ENCODE peak calls at places on chromosome 1, in nine cellular contexts. One of them, this sample, is unnamed.

GRCh38 chr1:158793604-158794003 is 12.6 kb upstream of the OR6N2 start:
- DNase-seq in pons: no peak
- DNase-seq in M059J: no peak
- DNase-seq in CD4-positive, alpha-beta T cell: no peak
- DNase-seq in activated T-helper 1 cell treated with Interleukin-2 at 50 U/mL for 16 hours: no peak
- DNase-seq in activated CD8-positive, alpha-beta memory T cell treated with anti-CD3 and anti-CD28 coated beads for 4 hours: peak
- DNase-seq in kidney glomerular epithelial cell: no peak
- DNase-seq in DMS153: no peak
- DNase-seq in T-helper 1 cell: peak
- DNase-seq in this sample: no peak

GRCh38 chr1:109901508-109902145 is 9.0 kb upstream of the CSF1 start:
- DNase-seq in kidney glomerular epithelial cell: no peak
- DNase-seq in CD4-positive, alpha-beta T cell: no peak
- DNase-seq in pons: no peak
- DNase-seq in M059J: peak
- DNase-seq in activated T-helper 1 cell treated with Interleukin-2 at 50 U/mL for 16 hours: no peak
- DNase-seq in activated CD8-positive, alpha-beta memory T cell treated with anti-CD3 and anti-CD28 coated beads for 4 hours: no peak
- DNase-seq in T-helper 1 cell: no peak
- DNase-seq in DMS153: no peak
- DNase-seq in this sample: no peak

GRCh38 chr1:243846761-243847160 is 3.3 kb downstream of the AKT3 start:
- DNase-seq in DMS153: no peak
- DNase-seq in M059J: no peak
- DNase-seq in T-helper 1 cell: no peak
- DNase-seq in kidney glomerular epithelial cell: no peak
- DNase-seq in pons: no peak
- DNase-seq in activated T-helper 1 cell treated with Interleukin-2 at 50 U/mL for 16 hours: no peak
- DNase-seq in CD4-positive, alpha-beta T cell: no peak
- DNase-seq in activated CD8-positive, alpha-beta memory T cell treated with anti-CD3 and anti-CD28 coated beads for 4 hours: no peak
- DNase-seq in this sample: no peak

GRCh38 chr1:234579967-234580366 is 30.0 kb downstream of the IRF2BP2 start:
- DNase-seq in kidney glomerular epithelial cell: no peak
- DNase-seq in CD4-positive, alpha-beta T cell: no peak
- DNase-seq in activated CD8-positive, alpha-beta memory T cell treated with anti-CD3 and anti-CD28 coated beads for 4 hours: no peak
- DNase-seq in T-helper 1 cell: no peak
- DNase-seq in pons: no peak
- DNase-seq in M059J: peak
- DNase-seq in activated T-helper 1 cell treated with Interleukin-2 at 50 U/mL for 16 hours: no peak
- DNase-seq in DMS153: no peak
- DNase-seq in this sample: no peak

GRCh38 chr1:205936316-205936715 is 6.9 kb downstream of the SLC26A9 start:
- DNase-seq in activated CD8-positive, alpha-beta memory T cell treated with anti-CD3 and anti-CD28 coated beads for 4 hours: no peak
- DNase-seq in kidney glomerular epithelial cell: no peak
- DNase-seq in activated T-helper 1 cell treated with Interleukin-2 at 50 U/mL for 16 hours: no peak
- DNase-seq in T-helper 1 cell: no peak
- DNase-seq in pons: no peak
- DNase-seq in CD4-positive, alpha-beta T cell: no peak
- DNase-seq in M059J: no peak
- DNase-seq in DMS153: no peak
- DNase-seq in this sample: no peak

GRCh38 chr1:110634455-110635281 is 28.5 kb upstream of the KCNA2 start:
- DNase-seq in M059J: peak
- DNase-seq in CD4-positive, alpha-beta T cell: no peak
- DNase-seq in T-helper 1 cell: peak
- DNase-seq in pons: peak
- DNase-seq in kidney glomerular epithelial cell: peak
- DNase-seq in activated CD8-positive, alpha-beta memory T cell treated with anti-CD3 and anti-CD28 coated beads for 4 hours: peak
- DNase-seq in DMS153: no peak
- DNase-seq in activated T-helper 1 cell treated with Interleukin-2 at 50 U/mL for 16 hours: peak
- DNase-seq in this sample: no peak

GRCh38 chr1:15027515-15027948 is 126.0 kb upstream of the TMEM51 start:
- DNase-seq in pons: peak
- DNase-seq in kidney glomerular epithelial cell: peak
- DNase-seq in CD4-positive, alpha-beta T cell: no peak
- DNase-seq in M059J: peak
- DNase-seq in DMS153: no peak
- DNase-seq in activated T-helper 1 cell treated with Interleukin-2 at 50 U/mL for 16 hours: no peak
- DNase-seq in T-helper 1 cell: no peak
- DNase-seq in activated CD8-positive, alpha-beta memory T cell treated with anti-CD3 and anti-CD28 coated beads for 4 hours: no peak
- DNase-seq in this sample: peak

GRCh38 chr1:173529106-173529505 is 52.0 kb downstream of the PRDX6 start:
- DNase-seq in kidney glomerular epithelial cell: no peak
- DNase-seq in activated T-helper 1 cell treated with Interleukin-2 at 50 U/mL for 16 hours: no peak
- DNase-seq in pons: no peak
- DNase-seq in M059J: no peak
- DNase-seq in CD4-positive, alpha-beta T cell: no peak
- DNase-seq in activated CD8-positive, alpha-beta memory T cell treated with anti-CD3 and anti-CD28 coated beads for 4 hours: no peak
- DNase-seq in T-helper 1 cell: no peak
- DNase-seq in DMS153: no peak
- DNase-seq in this sample: no peak

GRCh38 chr1:231885209-231885854 is 258.7 kb downstream of the DISC1 start:
- DNase-seq in DMS153: no peak
- DNase-seq in T-helper 1 cell: no peak
- DNase-seq in M059J: peak
- DNase-seq in pons: no peak
- DNase-seq in CD4-positive, alpha-beta T cell: no peak
- DNase-seq in activated T-helper 1 cell treated with Interleukin-2 at 50 U/mL for 16 hours: no peak
- DNase-seq in activated CD8-positive, alpha-beta memory T cell treated with anti-CD3 and anti-CD28 coated beads for 4 hours: no peak
- DNase-seq in kidney glomerular epithelial cell: peak
- DNase-seq in this sample: no peak

GRCh38 chr1:25246600-25247023 is 642 bp downstream of the RSRP1 start:
- DNase-seq in kidney glomerular epithelial cell: no peak
- DNase-seq in T-helper 1 cell: no peak
- DNase-seq in pons: no peak
- DNase-seq in activated CD8-positive, alpha-beta memory T cell treated with anti-CD3 and anti-CD28 coated beads for 4 hours: no peak
- DNase-seq in CD4-positive, alpha-beta T cell: no peak
- DNase-seq in DMS153: no peak
- DNase-seq in M059J: peak
- DNase-seq in activated T-helper 1 cell treated with Interleukin-2 at 50 U/mL for 16 hours: no peak
- DNase-seq in this sample: no peak

GRCh38 chr1:62809788-62810187 is 25.9 kb downstream of the ATG4C start:
- DNase-seq in M059J: no peak
- DNase-seq in DMS153: no peak
- DNase-seq in CD4-positive, alpha-beta T cell: no peak
- DNase-seq in T-helper 1 cell: no peak
- DNase-seq in pons: no peak
- DNase-seq in kidney glomerular epithelial cell: no peak
- DNase-seq in activated CD8-positive, alpha-beta memory T cell treated with anti-CD3 and anti-CD28 coated beads for 4 hours: no peak
- DNase-seq in activated T-helper 1 cell treated with Interleukin-2 at 50 U/mL for 16 hours: no peak
- DNase-seq in this sample: no peak